ENCODE peak calls at places on chromosomes 1 and 21, in ten cellular contexts. A is stimulated activated CD8-positive, alpha-beta memory T cell treated with anti-CD3 and anti-CD28 coated beads, Interleukin-7, amount 100 ng/mL, for 24 hours; B is CD4-positive, alpha-beta memory T cell; X is GM12878; E is CD4-positive, CD25-positive, alpha-beta regulatory T cell; T is left ventricle myocardium inferior; Z is sciatic nerve; S is activated T-cell treated with anti-CD3 and anti-CD28 coated beads for 1 hour; V is fibroblast of pulmonary artery; H is brain microvascular endothelial cell. N is an unnamed sample.

GRCh38 chr1:214370585-214370984 is 89.6 kb downstream of the SMYD2 start:
- DNase-seq in A (no peak), H (no peak), S (no peak), B (no peak), T (no peak), E (no peak), Z (no peak), X (no peak), V (no peak), N (no peak)

GRCh38 chr1:7002728-7003127 is 217.5 kb downstream of the CAMTA1 start:
- DNase-seq in B (no peak), E (no peak), T (no peak), H (no peak), S (no peak), X (no peak), A (no peak), V (no peak), Z (no peak), N (no peak)

GRCh38 chr1:30798389-30798951 is 40.9 kb upstream of the LAPTM5 start:
- DNase-seq in S (no peak), A (no peak), B (no peak), E (no peak), V (peak), X (no peak), T (peak), H (no peak), Z (peak), N (no peak)

GRCh38 chr1:203351037-203351625 is at the start of gene FMOD:
- DNase-seq in B (no peak), E (no peak), T (peak), A (no peak), V (peak), H (no peak), X (no peak), Z (peak), S (no peak), N (peak)

GRCh38 chr1:180257461-180257860 is 27.4 kb downstream of the LHX4 start:
- DNase-seq in V (no peak), T (no peak), H (no peak), A (no peak), S (no peak), B (no peak), X (no peak), Z (no peak), E (no peak), N (no peak)

GRCh38 chr1:222161676-222162075 is 386.2 kb downstream of the HHIPL2 start:
- DNase-seq in X (no peak), E (no peak), S (no peak), H (no peak), B (no peak), V (no peak), A (no peak), Z (no peak), T (no peak), N (no peak)

GRCh38 chr1:185956881-185957280 is 222.7 kb downstream of the HMCN1 start:
- DNase-seq in A (no peak), B (no peak), S (no peak), E (no peak), Z (no peak), X (no peak), T (no peak), H (no peak), V (no peak), N (no peak)

GRCh38 chr1:11836955-11837766 is 10.4 kb downstream of the NPPA start:
- DNase-seq in A (no peak), Z (no peak), V (no peak), B (no peak), H (no peak), E (no peak), X (no peak), T (no peak), S (no peak), N (no peak)

GRCh38 chr1:97726386-97726785 is 194.4 kb downstream of the DPYD start:
- DNase-seq in S (no peak), A (no peak), X (no peak), H (no peak), V (no peak), Z (no peak), E (no peak), T (no peak), B (no peak), N (no peak)

GRCh38 chr1:107496002-107496401 is 355.2 kb downstream of the NTNG1 start:
- DNase-seq in V (no peak), S (no peak), B (no peak), Z (no peak), A (no peak), T (no peak), X (no peak), H (no peak), E (no peak), N (no peak)

GRCh38 chr21:8989261-8989882 is 1532.0 kb upstream of the TPTE start:
- DNase-seq in T (no peak), H (no peak), V (no peak), S (no peak), Z (no peak), X (no peak), A (no peak), B (no peak), E (no peak), N (no peak)